ENCODE peak calls at places on chromosomes 4 and X, in four cellular contexts. One of them, this sample, is unnamed.

GRCh38 chrX:44903107-44903506 is 30.1 kb downstream of the KDM6A start:
- DNase-seq in stimulated activated CD8-positive, alpha-beta memory T cell treated with anti-CD3 and anti-CD28 coated beads, Interleukin-4, amount 100 ng/mL, for 4 hours: no peak
- DNase-seq in Right ventricle myocardium inferior: no peak
- DNase-seq in kidney: no peak
- DNase-seq in this sample: no peak

GRCh38 chrX:1679238-1679637 is 64.4 kb downstream of the ASMT start:
- DNase-seq in kidney: no peak
- DNase-seq in stimulated activated CD8-positive, alpha-beta memory T cell treated with anti-CD3 and anti-CD28 coated beads, Interleukin-4, amount 100 ng/mL, for 4 hours: no peak
- DNase-seq in Right ventricle myocardium inferior: no peak
- DNase-seq in this sample: no peak

GRCh38 chr4:152515678-152516077 is 20.2 kb downstream of the FBXW7 start:
- DNase-seq in kidney: no peak
- DNase-seq in Right ventricle myocardium inferior: no peak
- DNase-seq in stimulated activated CD8-positive, alpha-beta memory T cell treated with anti-CD3 and anti-CD28 coated beads, Interleukin-4, amount 100 ng/mL, for 4 hours: no peak
- DNase-seq in this sample: peak

GRCh38 chr4:177190995-177191568 is 118.6 kb upstream of the NEIL3 start:
- DNase-seq in Right ventricle myocardium inferior: no peak
- DNase-seq in stimulated activated CD8-positive, alpha-beta memory T cell treated with anti-CD3 and anti-CD28 coated beads, Interleukin-4, amount 100 ng/mL, for 4 hours: no peak
- DNase-seq in kidney: no peak
- DNase-seq in this sample: no peak

GRCh38 chr4:8774071-8774470 is 97.6 kb downstream of the HMX1 start:
- DNase-seq in Right ventricle myocardium inferior: peak
- DNase-seq in stimulated activated CD8-positive, alpha-beta memory T cell treated with anti-CD3 and anti-CD28 coated beads, Interleukin-4, amount 100 ng/mL, for 4 hours: no peak
- DNase-seq in kidney: peak
- DNase-seq in this sample: no peak

GRCh38 chr4:87469390-87469789 is 47.0 kb downstream of the NUDT9 start:
- DNase-seq in stimulated activated CD8-positive, alpha-beta memory T cell treated with anti-CD3 and anti-CD28 coated beads, Interleukin-4, amount 100 ng/mL, for 4 hours: no peak
- DNase-seq in Right ventricle myocardium inferior: no peak
- DNase-seq in kidney: no peak
- DNase-seq in this sample: no peak

GRCh38 chrX:3384330-3384729 is 37.9 kb upstream of the MXRA5 start:
- DNase-seq in Right ventricle myocardium inferior: no peak
- DNase-seq in kidney: no peak
- DNase-seq in stimulated activated CD8-positive, alpha-beta memory T cell treated with anti-CD3 and anti-CD28 coated beads, Interleukin-4, amount 100 ng/mL, for 4 hours: no peak
- DNase-seq in this sample: no peak

GRCh38 chrX:8204169-8204935 is 33.3 kb upstream of the VCX2 start:
- DNase-seq in stimulated activated CD8-positive, alpha-beta memory T cell treated with anti-CD3 and anti-CD28 coated beads, Interleukin-4, amount 100 ng/mL, for 4 hours: no peak
- DNase-seq in kidney: no peak
- DNase-seq in Right ventricle myocardium inferior: no peak
- DNase-seq in this sample: no peak

GRCh38 chr4:188778880-188779279 is 639.6 kb downstream of the TRIML1 start:
- DNase-seq in stimulated activated CD8-positive, alpha-beta memory T cell treated with anti-CD3 and anti-CD28 coated beads, Interleukin-4, amount 100 ng/mL, for 4 hours: no peak
- DNase-seq in kidney: no peak
- DNase-seq in Right ventricle myocardium inferior: no peak
- DNase-seq in this sample: peak

GRCh38 chr4:44583393-44583792 is 68.0 kb downstream of the YIPF7 start:
- DNase-seq in kidney: no peak
- DNase-seq in stimulated activated CD8-positive, alpha-beta memory T cell treated with anti-CD3 and anti-CD28 coated beads, Interleukin-4, amount 100 ng/mL, for 4 hours: no peak
- DNase-seq in Right ventricle myocardium inferior: no peak
- DNase-seq in this sample: no peak

GRCh38 chrX:69186651-69187050 is 21.4 kb upstream of the PJA1 start:
- DNase-seq in stimulated activated CD8-positive, alpha-beta memory T cell treated with anti-CD3 and anti-CD28 coated beads, Interleukin-4, amount 100 ng/mL, for 4 hours: no peak
- DNase-seq in kidney: no peak
- DNase-seq in Right ventricle myocardium inferior: no peak
- DNase-seq in this sample: no peak

GRCh38 chr4:52376107-52376704 is 282.9 kb downstream of the USP46 start:
- DNase-seq in stimulated activated CD8-positive, alpha-beta memory T cell treated with anti-CD3 and anti-CD28 coated beads, Interleukin-4, amount 100 ng/mL, for 4 hours: no peak
- DNase-seq in kidney: no peak
- DNase-seq in Right ventricle myocardium inferior: no peak
- DNase-seq in this sample: peak

GRCh38 chr4:4302001-4302400 is 11.9 kb downstream of the ZBTB49 start:
- DNase-seq in stimulated activated CD8-positive, alpha-beta memory T cell treated with anti-CD3 and anti-CD28 coated beads, Interleukin-4, amount 100 ng/mL, for 4 hours: no peak
- DNase-seq in Right ventricle myocardium inferior: no peak
- DNase-seq in kidney: no peak
- DNase-seq in this sample: no peak

GRCh38 chrX:11446951-11447350 is 153.7 kb downstream of the AMELX start:
- DNase-seq in kidney: no peak
- DNase-seq in stimulated activated CD8-positive, alpha-beta memory T cell treated with anti-CD3 and anti-CD28 coated beads, Interleukin-4, amount 100 ng/mL, for 4 hours: no peak
- DNase-seq in Right ventricle myocardium inferior: no peak
- DNase-seq in this sample: no peak

GRCh38 chr4:1246111-1246881 is 2.6 kb downstream of the CTBP1 start:
- DNase-seq in Right ventricle myocardium inferior: peak
- DNase-seq in stimulated activated CD8-positive, alpha-beta memory T cell treated with anti-CD3 and anti-CD28 coated beads, Interleukin-4, amount 100 ng/mL, for 4 hours: no peak
- DNase-seq in kidney: peak
- DNase-seq in this sample: no peak

GRCh38 chr4:22090655-22091350 is 142.2 kb upstream of the KCNIP4 start:
- DNase-seq in kidney: no peak
- DNase-seq in Right ventricle myocardium inferior: no peak
- DNase-seq in stimulated activated CD8-positive, alpha-beta memory T cell treated with anti-CD3 and anti-CD28 coated beads, Interleukin-4, amount 100 ng/mL, for 4 hours: no peak
- DNase-seq in this sample: peak

This sample was measured in fibroblast of the conjunctiva.